ENCODE peak calls at places on chromosome 2, in five cellular contexts. J is A549, D is HFFc6, Y is body of pancreas, X is AG09309. K is an unnamed sample.

GRCh38 chr2:161312996-161313395 is 4.8 kb downstream of the PSMD14 start:
- DNase-seq in J (peak; percentile 4), D (peak; percentile 40), Y (no peak), X (no peak), K (no peak)

GRCh38 chr2:98108110-98108509 is 21.1 kb downstream of the VWA3B start:
- DNase-seq in J (no peak), D (no peak), Y (no peak), X (no peak), K (no peak)

GRCh38 chr2:102107741-102108070 is 34.8 kb upstream of the IL1R1 start:
- DNase-seq in J (peak; percentile 75), D (peak; percentile 64), Y (no peak), X (peak; percentile 72), K (no peak)

GRCh38 chr2:168120730-168121129 is 126.7 kb downstream of the STK39 start:
- DNase-seq in J (no peak), D (peak; percentile 45), Y (no peak), X (no peak), K (no peak)

GRCh38 chr2:28695245-28695647 is 56.4 kb upstream of the PPP1CB start:
- DNase-seq in J (no peak), D (no peak), Y (no peak), X (no peak), K (no peak)

GRCh38 chr2:219569041-219569440 is 2.3 kb downstream of the OBSL1 start:
- DNase-seq in J (no peak), D (no peak), Y (no peak), X (no peak), K (no peak)

GRCh38 chr2:196274387-196274809 is 103.0 kb upstream of the STK17B start:
- DNase-seq in J (no peak), D (peak; percentile 19), Y (no peak), X (no peak), K (no peak)

GRCh38 chr2:31051213-31052185 is 86.7 kb downstream of the GALNT14 start:
- DNase-seq in J (no peak), D (no peak), Y (no peak), X (no peak), K (no peak)

GRCh38 chr2:200405599-200406298 is 99.3 kb downstream of the SPATS2L start:
- DNase-seq in J (peak; percentile 92), D (peak; percentile 93), Y (peak; percentile 16), X (peak; percentile 61), K (no peak)

GRCh38 chr2:102992607-102993006 is 230.8 kb downstream of the TMEM182 start:
- DNase-seq in J (no peak), D (no peak), Y (no peak), X (no peak), K (no peak)

GRCh38 chr2:2056531-2056930 is 274.5 kb downstream of the MYT1L start:
- DNase-seq in J (no peak), D (no peak), Y (no peak), X (no peak), K (no peak)

GRCh38 chr2:383888-384287 is 96.0 kb upstream of the ALKAL2 start:
- DNase-seq in J (peak; percentile 17), D (no peak), Y (no peak), X (no peak), K (no peak)

GRCh38 chr2:143246815-143247744 is 117.9 kb downstream of the ARHGAP15 start:
- DNase-seq in J (no peak), D (no peak), Y (no peak), X (no peak), K (no peak)

DNA sequence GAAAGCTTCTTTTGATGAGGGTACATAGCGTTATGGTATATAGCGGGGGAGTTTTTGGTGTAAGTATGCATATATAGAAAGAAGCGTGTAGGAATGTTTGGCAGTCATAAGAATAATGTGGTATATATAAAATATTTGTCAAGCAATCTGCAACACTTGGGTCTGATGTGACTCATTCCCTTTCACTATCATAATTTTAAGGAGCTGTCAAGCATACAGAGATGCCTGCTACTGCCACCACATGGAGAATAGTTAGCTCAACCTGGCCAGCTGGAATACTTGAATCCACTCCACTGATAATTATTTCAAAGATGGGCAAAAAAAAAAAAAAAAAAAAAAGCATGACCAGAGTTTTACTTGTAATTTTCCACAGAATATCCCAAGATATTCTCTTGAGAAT is 559.8 kb upstream of the REG3G start:
- DNase-seq in J (peak; percentile 1), D (no peak), Y (no peak), X (no peak), K (no peak)
- TF ChIP-seq CTCF in J (no peak), D (no peak), Y (no peak), X (no peak), K (no peak)

GRCh38 chr2:112480540-112481049 is 1.4 kb upstream of the TTL start:
- DNase-seq in J (peak; percentile 53), D (no peak), Y (no peak), X (no peak), K (no peak)
- TF ChIP-seq CTCF in J (no peak), D (no peak), Y (no peak), X (no peak), K (no peak)

DNA sequence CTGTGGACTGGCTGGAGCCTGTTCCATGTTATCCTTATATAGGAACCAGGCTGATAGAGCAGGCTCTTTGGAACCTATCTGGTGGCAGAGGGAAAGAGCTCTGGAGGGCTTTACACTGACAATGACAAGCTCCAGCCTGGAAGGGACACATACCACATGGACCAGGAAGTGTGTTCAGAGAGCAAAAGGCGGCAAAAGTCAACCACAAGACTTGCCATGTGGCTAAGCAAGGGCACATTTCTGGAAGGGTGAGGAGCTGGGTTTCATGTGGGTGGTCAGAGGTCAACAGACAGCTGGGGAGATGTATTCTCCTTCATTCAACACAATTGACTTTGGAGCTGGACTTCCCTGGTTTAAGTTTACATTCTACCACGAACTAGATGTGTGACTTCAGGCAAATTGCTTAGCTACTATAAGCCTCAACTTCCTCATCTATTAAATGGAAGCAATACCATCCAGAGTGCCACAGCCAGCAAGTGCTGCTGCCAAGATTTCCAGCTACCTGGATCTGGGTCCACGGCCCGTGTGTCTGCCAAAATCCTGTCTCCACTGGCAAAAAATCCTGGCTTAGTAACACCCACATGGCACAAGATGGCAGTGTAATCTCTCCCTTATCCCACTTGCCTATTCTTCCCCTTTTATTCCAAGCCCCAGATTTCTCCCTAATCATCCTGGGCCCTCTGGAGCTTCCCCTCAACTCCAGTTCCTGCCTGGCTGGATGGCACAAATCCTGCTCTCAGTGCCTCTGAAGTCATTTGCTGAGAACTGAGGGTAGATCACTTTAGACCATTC is 325.3 kb downstream of the DYSF start:
- DNase-seq in J (peak; percentile 42), D (no peak), Y (no peak), X (no peak), K (no peak)
- TF ChIP-seq CTCF in J (peak; percentile 50), D (peak; percentile 53), Y (no peak), X (peak; percentile 28), K (no peak)

DNA sequence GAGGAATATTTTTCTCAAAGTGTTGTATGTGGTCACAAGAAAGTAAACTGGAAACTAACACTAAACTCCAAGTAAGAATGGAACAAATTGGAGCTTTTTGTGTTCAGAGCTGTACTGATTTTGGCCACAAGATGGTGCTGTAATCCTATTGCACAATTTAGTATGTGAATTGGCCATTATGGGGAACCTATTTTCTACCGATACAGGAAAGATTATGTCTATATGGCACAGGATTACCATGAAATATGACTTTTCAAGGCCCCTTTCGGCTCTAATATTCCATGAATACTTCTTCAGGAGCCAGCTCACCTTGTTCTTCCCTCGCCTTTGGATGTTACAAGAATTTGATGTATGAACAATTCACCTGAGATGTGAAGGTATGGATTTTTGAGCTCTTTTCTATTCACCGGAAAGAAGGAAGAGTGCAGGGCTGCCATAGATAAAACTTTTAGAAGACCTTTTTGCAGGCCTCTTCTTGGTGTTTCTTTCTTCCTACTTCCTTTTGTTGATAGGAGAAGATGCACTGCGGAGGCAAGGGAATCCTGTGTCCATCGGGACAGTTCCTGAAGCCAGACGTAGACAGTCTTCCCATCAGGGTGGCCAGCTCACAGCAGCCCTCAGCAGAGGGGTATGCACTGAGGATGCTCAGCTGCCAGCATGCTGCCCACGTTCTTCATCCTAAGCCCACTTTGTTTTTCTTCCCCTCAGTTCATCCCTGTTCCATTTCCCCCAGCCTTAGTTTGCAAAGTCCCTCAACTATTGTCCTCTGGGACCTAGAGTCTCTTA is 13.3 kb downstream of the MRPL44 start:
- DNase-seq in J (peak; percentile 64), D (peak; percentile 50), Y (peak; percentile 49), X (no peak), K (no peak)
- TF ChIP-seq CTCF in J (peak; percentile 96), D (peak; percentile 99), Y (peak; percentile 93), X (peak; percentile 77), K (peak; percentile 98)

GRCh38 chr2:37287966-37288365 is 36.7 kb downstream of the PRKD3 start:
- DNase-seq in J (peak; percentile 40), D (no peak), Y (no peak), X (no peak), K (no peak)
- TF ChIP-seq CTCF in J (peak; percentile 42), D (peak; percentile 29), Y (no peak), X (no peak), K (no peak)

GRCh38 chr2:49813208-49813607 is 658.9 kb upstream of the FSHR start:
- DNase-seq in J (no peak), D (no peak), Y (no peak), X (no peak), K (no peak)

GRCh38 chr2:49811502-49811901 is 657.2 kb upstream of the FSHR start:
- DNase-seq in J (no peak), D (no peak), Y (no peak), X (no peak), K (no peak)

GRCh38 chr2:49812730-49813129 is 658.4 kb upstream of the FSHR start:
- DNase-seq in J (no peak), D (no peak), Y (no peak), X (no peak), K (no peak)

GRCh38 chr2:49801898-49802297 is 647.6 kb upstream of the FSHR start:
- DNase-seq in J (no peak), D (no peak), Y (no peak), X (no peak), K (no peak)

GRCh38 chr2:49807689-49808088 is 653.4 kb upstream of the FSHR start:
- DNase-seq in J (no peak), D (no peak), Y (no peak), X (no peak), K (no peak)
- TF ChIP-seq CTCF in J (no peak), D (no peak), Y (no peak), X (no peak), K (no peak)

K was measured in CD14-positive monocyte.